ENCODE peak calls at places on chromosomes 7 and 10, in nine cellular contexts. C is fibroblast of mammary gland, M is hepatocyte, K is uterus, W is astrocyte of the spinal cord, S is cardiac muscle cell, X is GM23248, H is heart left ventricle, Q is aorta. T is an unnamed sample.

GRCh38 chr10:50538473-50539398 is 85.0 kb downstream of the SGMS1 start:
- DNase-seq in C (no peak), M (no peak), K (no peak), W (no peak), S (no peak), X (peak), H (peak), Q (no peak), T (no peak)

GRCh38 chr7:149245244-149245643 is 5.8 kb downstream of the ZNF212 start:
- DNase-seq in C (peak), M (no peak), K (no peak), W (no peak), S (no peak), X (peak), H (no peak), Q (no peak), T (no peak)

GRCh38 chr10:3720228-3721019 is 64.6 kb downstream of the KLF6 start:
- DNase-seq in C (peak), M (peak), K (no peak), W (peak), S (peak), X (peak), H (peak), Q (no peak), T (no peak)

GRCh38 chr10:49353026-49353894 is 42.6 kb downstream of the DRGX start:
- DNase-seq in C (no peak), M (no peak), K (no peak), W (no peak), S (no peak), X (no peak), H (no peak), Q (peak), T (no peak)

GRCh38 chr7:140841316-140841715 is 83.4 kb downstream of the BRAF start:
- DNase-seq in C (no peak), M (no peak), K (no peak), W (peak), S (no peak), X (no peak), H (no peak), Q (no peak), T (no peak)

GRCh38 chr7:20330797-20331230 is at the start of gene ITGB8:
- DNase-seq in C (no peak), M (no peak), K (peak), W (no peak), S (no peak), X (peak), H (no peak), Q (peak), T (peak)

GRCh38 chr7:134458341-134458805 is 527 bp downstream of the AKR1B1 start:
- DNase-seq in C (no peak), M (peak), K (peak), W (peak), S (no peak), X (peak), H (peak), Q (peak), T (peak)

GRCh38 chr7:100763556-100764140 is 30.3 kb downstream of the ZAN start:
- DNase-seq in C (no peak), M (no peak), K (no peak), W (no peak), S (no peak), X (no peak), H (no peak), Q (no peak), T (peak)

GRCh38 chr7:5643280-5643679 is 138.2 kb downstream of the RNF216 start:
- DNase-seq in C (no peak), M (no peak), K (no peak), W (peak), S (peak), X (no peak), H (peak), Q (no peak), T (peak)

GRCh38 chr10:133211141-133211830 is 18.7 kb upstream of the UTF1 start:
- DNase-seq in C (no peak), M (no peak), K (no peak), W (no peak), S (no peak), X (no peak), H (no peak), Q (no peak), T (no peak)

GRCh38 chr10:14282271-14282670 is 48.5 kb downstream of the FRMD4A start:
- DNase-seq in C (peak), M (no peak), K (no peak), W (no peak), S (no peak), X (peak), H (no peak), Q (no peak), T (no peak)

GRCh38 chr7:47373871-47374451 is 207.9 kb downstream of the TNS3 start:
- DNase-seq in C (no peak), M (no peak), K (no peak), W (no peak), S (no peak), X (no peak), H (no peak), Q (peak), T (no peak)

GRCh38 chr7:40200791-40201190 is 66.0 kb downstream of the SUGCT start:
- DNase-seq in C (peak), M (no peak), K (no peak), W (peak), S (peak), X (peak), H (no peak), Q (no peak), T (no peak)

GRCh38 chr7:55591282-55591931 is 19.1 kb upstream of the VOPP1 start:
- DNase-seq in C (no peak), M (no peak), K (no peak), W (no peak), S (no peak), X (no peak), H (no peak), Q (no peak), T (peak)

GRCh38 chr10:133266056-133266795 is 10.4 kb downstream of the ADAM8 start:
- DNase-seq in C (no peak), M (no peak), K (no peak), W (no peak), S (no peak), X (no peak), H (no peak), Q (no peak), T (no peak)

GRCh38 chr10:13848530-13849425 is 262.0 kb downstream of the PRPF18 start:
- DNase-seq in C (no peak), M (no peak), K (no peak), W (no peak), S (no peak), X (no peak), H (no peak), Q (no peak), T (no peak)

GRCh38 chr10:490891-491571 is 198.4 kb downstream of the DIP2C start:
- DNase-seq in C (peak), M (peak), K (peak), W (no peak), S (peak), X (peak), H (peak), Q (peak), T (no peak)

GRCh38 chr10:110206988-110207804 is at the start of gene MXI1:
- DNase-seq in C (peak), M (peak), K (peak), W (peak), S (peak), X (peak), H (peak), Q (peak), T (peak)

GRCh38 chr7:111138196-111138569 is 47.3 kb downstream of the LRRN3 start:
- DNase-seq in C (peak), M (no peak), K (no peak), W (peak), S (peak), X (peak), H (peak), Q (peak), T (no peak)

GRCh38 chr7:31776616-31777015 is 89.6 kb downstream of the PPP1R17 start:
- DNase-seq in C (peak), M (no peak), K (no peak), W (peak), S (peak), X (peak), H (no peak), Q (no peak), T (no peak)

GRCh38 chr10:87700031-87700796 is 40.5 kb downstream of the PAPSS2 start:
- DNase-seq in C (peak), M (no peak), K (no peak), W (peak), S (peak), X (peak), H (no peak), Q (no peak), T (no peak)

GRCh38 chr7:32506266-32507054 is 11.2 kb downstream of the AVL9 start:
- DNase-seq in C (peak), M (no peak), K (no peak), W (peak), S (peak), X (peak), H (no peak), Q (no peak), T (no peak)

GRCh38 chr10:125080984-125081383 is 79.4 kb downstream of the CTBP2 start:
- DNase-seq in C (no peak), M (no peak), K (no peak), W (no peak), S (no peak), X (no peak), H (no peak), Q (peak), T (no peak)

GRCh38 chr10:113511419-113511818 is 41.4 kb upstream of the HABP2 start:
- DNase-seq in C (no peak), M (no peak), K (no peak), W (no peak), S (no peak), X (no peak), H (no peak), Q (no peak), T (no peak)

GRCh38 chr7:132509667-132510066 is 66.6 kb downstream of the PLXNA4 start:
- DNase-seq in C (no peak), M (no peak), K (no peak), W (no peak), S (no peak), X (no peak), H (no peak), Q (no peak), T (no peak)

GRCh38 chr7:22942191-22942590 is 71.7 kb downstream of the HYCC1 start:
- DNase-seq in C (no peak), M (no peak), K (no peak), W (no peak), S (no peak), X (no peak), H (no peak), Q (no peak), T (peak)

GRCh38 chr10:74875966-74876365 is 49.6 kb downstream of the KAT6B start:
- DNase-seq in C (no peak), M (no peak), K (no peak), W (no peak), S (no peak), X (no peak), H (no peak), Q (no peak), T (no peak)

GRCh38 chr7:17532861-17533404 is 234.5 kb downstream of the AHR start:
- DNase-seq in C (peak), M (no peak), K (no peak), W (peak), S (peak), X (peak), H (no peak), Q (no peak), T (no peak)

GRCh38 chr7:90347759-90348158 is 1.2 kb downstream of the GTPBP10 start:
- DNase-seq in C (no peak), M (no peak), K (no peak), W (no peak), S (no peak), X (no peak), H (no peak), Q (no peak), T (no peak)

GRCh38 chr10:104546756-104547155 is 94.3 kb upstream of the SORCS3 start:
- DNase-seq in C (no peak), M (no peak), K (no peak), W (no peak), S (no peak), X (no peak), H (no peak), Q (no peak), T (peak)

GRCh38 chr10:127532193-127532592 is 16.9 kb upstream of the NPS start:
- DNase-seq in C (no peak), M (no peak), K (no peak), W (no peak), S (no peak), X (no peak), H (no peak), Q (no peak), T (no peak)

GRCh38 chr10:121681171-121681752 is 83.0 kb upstream of the FGFR2 start:
- DNase-seq in C (no peak), M (no peak), K (no peak), W (no peak), S (no peak), X (no peak), H (no peak), Q (no peak), T (no peak)
- H3K4me3 ChIP-seq in C (no peak), M (no peak), K (no peak), W (no peak), S (no peak), X (no peak), H (no peak), Q (no peak), T (no peak)

DNA sequence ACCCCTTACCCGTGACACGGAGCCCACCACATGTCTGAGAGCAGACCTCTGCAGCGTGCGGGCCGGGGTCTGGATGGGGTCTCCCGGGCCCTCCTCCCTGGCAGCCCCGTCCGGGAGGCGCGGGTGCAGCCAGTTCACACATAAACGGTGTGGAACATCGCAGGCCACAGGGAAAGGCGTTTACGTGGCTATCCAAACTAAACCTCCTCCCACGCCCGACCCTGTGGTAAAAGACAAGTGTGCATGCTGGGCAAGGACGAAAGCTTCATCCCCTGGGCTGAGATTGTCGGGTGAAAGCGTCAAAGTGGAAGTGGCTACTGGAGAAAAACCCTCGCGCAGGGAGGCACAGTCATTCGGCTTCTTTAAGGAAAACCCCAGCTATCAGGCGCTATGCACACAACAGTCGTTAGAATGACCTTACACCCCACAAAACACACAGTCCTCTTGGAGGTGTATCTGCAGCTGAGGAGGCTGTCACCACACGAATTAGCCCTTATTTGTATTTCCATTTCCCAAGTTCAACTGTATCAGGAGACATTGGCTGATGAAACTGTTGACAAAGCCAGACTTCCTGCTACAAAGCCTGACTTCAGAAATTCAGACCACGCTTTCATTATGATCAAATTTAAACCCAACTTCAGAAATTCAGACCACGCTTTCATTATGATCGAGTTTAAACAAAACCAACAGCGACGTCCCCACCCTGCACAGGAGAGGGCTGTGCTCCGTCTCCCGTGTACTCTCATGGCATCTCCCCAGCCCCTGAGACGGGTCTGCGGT is 15.3 kb downstream of the GPER1 start:
- DNase-seq in C (no peak), M (peak), K (no peak), W (no peak), S (no peak), X (no peak), H (no peak), Q (no peak), T (no peak)
- H3K4me3 ChIP-seq in C (no peak), M (no peak), K (no peak), W (no peak), S (no peak), X (no peak), H (no peak), Q (no peak), T (no peak)

GRCh38 chr7:43592321-43592720 is 9.4 kb downstream of the STK17A start:
- DNase-seq in C (no peak), M (no peak), K (no peak), W (no peak), S (no peak), X (peak), H (no peak), Q (no peak), T (no peak)
- H3K4me3 ChIP-seq in C (no peak), M (no peak), K (no peak), W (no peak), S (no peak), X (peak), H (no peak), Q (no peak), T (no peak)

GRCh38 chr7:94297397-94297838 is 97.3 kb upstream of the COL1A2 start:
- DNase-seq in C (peak), M (peak), K (peak), W (peak), S (peak), X (peak), H (peak), Q (peak), T (no peak)
- H3K4me3 ChIP-seq in C (peak), M (no peak), K (no peak), W (peak), S (no peak), X (peak), H (no peak), Q (no peak), T (no peak)

DNA sequence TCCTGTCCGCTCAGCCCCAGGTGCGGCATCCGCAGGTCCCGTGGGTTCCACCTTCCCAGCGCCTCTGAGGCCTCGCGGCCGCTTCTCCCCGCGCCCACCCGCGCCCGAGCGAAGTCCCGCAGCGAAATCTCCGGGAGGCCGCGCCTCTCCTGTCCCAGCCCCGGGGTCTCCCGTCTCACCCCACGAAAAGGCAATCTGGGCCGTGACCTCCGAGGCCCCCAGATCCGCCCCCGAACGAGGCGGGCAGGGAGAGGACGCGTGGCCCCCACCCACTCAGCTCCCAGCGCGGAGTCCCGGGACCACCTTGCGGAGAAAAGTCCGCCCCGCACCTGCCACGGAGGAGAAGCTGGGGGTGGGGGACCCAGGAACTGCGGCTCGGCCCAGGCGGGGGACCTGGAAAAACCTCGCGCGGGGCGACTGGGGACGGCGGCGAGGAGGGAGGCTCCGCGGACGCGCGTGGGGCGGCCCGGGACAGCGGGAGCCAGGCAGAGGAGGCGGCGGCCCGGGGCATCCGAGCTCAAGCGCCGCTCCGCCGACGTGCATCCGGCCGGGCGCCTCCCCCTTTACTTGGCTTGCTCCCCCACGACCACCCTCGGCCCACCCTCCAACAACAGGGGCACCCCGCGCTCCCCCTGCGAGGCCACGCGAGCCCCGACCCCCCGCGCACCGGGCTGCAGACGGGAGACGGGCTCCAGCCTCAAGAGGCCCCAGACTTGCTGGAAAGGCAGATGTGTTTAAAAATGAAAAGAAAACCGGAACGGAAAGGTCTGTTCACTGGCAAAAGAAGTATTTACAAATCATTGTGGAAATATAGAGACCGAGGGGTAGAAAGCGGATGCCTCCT is 33.0 kb upstream of the RNF32 start:
- DNase-seq in C (no peak), M (no peak), K (no peak), W (no peak), S (peak), X (peak), H (no peak), Q (no peak), T (peak)
- H3K4me3 ChIP-seq in C (no peak), M (no peak), K (peak), W (peak), S (no peak), X (peak), H (peak), Q (no peak), T (no peak)

GRCh38 chr10:97406064-97406463 is 4.9 kb upstream of the RRP12 start:
- DNase-seq in C (no peak), M (no peak), K (no peak), W (no peak), S (no peak), X (no peak), H (no peak), Q (no peak), T (no peak)

GRCh38 chr10:97408496-97408992 is 7.4 kb upstream of the RRP12 start:
- DNase-seq in C (no peak), M (no peak), K (no peak), W (no peak), S (no peak), X (no peak), H (no peak), Q (no peak), T (no peak)

GRCh38 chr10:97404044-97404443 is 2.9 kb upstream of the RRP12 start:
- DNase-seq in C (no peak), M (no peak), K (no peak), W (no peak), S (no peak), X (no peak), H (no peak), Q (no peak), T (no peak)

GRCh38 chr10:97407952-97408248 is 6.8 kb upstream of the RRP12 start:
- DNase-seq in C (no peak), M (no peak), K (no peak), W (no peak), S (no peak), X (no peak), H (no peak), Q (no peak), T (no peak)

DNA sequence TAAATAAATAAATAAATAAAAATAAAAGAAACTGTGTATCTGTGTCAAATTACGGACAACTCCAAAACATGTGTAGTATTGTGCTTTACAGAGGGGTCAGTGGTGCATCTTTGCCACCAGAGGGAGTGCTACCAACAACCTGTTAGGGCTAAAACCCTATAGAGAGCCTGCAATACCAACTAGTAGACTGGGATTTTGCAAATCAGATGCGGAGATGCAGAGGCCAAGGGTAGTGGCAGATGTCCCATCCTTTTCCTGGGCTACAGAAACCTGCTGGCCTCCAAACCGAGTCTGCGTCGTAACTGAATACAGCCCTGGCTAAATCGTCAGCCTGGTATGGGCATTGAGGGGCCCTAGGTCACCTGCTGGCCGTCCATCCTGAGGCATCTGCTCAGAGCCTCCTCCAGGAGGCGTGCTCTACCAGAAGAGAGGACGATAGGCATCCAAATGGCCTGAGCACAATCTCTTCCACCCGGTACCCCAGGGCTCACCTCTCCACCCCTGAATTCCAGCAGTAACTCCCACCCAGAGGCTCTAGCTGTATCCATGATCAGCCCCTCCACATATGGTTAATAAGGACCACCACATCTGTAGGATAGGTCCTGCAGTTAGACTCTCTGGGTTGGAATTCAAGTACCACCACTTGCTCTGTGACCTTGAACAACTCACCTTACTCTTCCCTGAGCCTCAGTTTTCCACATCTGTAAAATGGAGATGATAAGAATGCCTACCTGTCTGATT is 6.2 kb upstream of the RRP12 start:
- DNase-seq in C (peak), M (peak), K (peak), W (peak), S (peak), X (peak), H (peak), Q (no peak), T (peak)
- H3K4me3 ChIP-seq in C (no peak), M (no peak), K (no peak), W (no peak), S (peak), X (peak), H (no peak), Q (no peak), T (peak)

T was measured in H7.